ENCODE peak calls at places on chromosomes 13 and 19, in nine cellular contexts. K is stimulated activated CD4-positive, alpha-beta T cell treated with anti-CD3 and anti-CD28 coated beads, Interleukin-1b, Interleukin-23, amount 100 ng/mL, for 48 hours; G is SW480; Q is activated T-cell treated with anti-CD3 and anti-CD28 coated beads for 1 hour; Y is progenitor cell of endocrine pancreas; D is breast epithelium; J is D721Med; B is skeletal muscle cell; X is M059J. H is an unnamed sample.

GRCh38 chr19:1929051-1929742 is 11.8 kb upstream of the CSNK1G2 start:
- DNase-seq in D (peak), X (peak), B (no peak), K (peak), Q (peak), J (peak), G (peak), Y (peak), H (no peak)

GRCh38 chr13:41196620-41197019 is 2.3 kb upstream of the KBTBD7 start:
- DNase-seq in Y (no peak), K (no peak), J (no peak), B (no peak), G (no peak), D (no peak), Q (no peak), X (peak), H (no peak)

GRCh38 chr13:114145256-114145655 is 12.8 kb upstream of the RASA3 start:
- DNase-seq in X (no peak), G (no peak), B (no peak), D (no peak), Q (no peak), K (no peak), Y (no peak), J (no peak), H (no peak)

GRCh38 chr13:99698816-99699099 is 197.5 kb downstream of the TM9SF2 start:
- DNase-seq in J (no peak), Q (no peak), B (no peak), K (no peak), D (no peak), X (no peak), Y (no peak), G (no peak), H (no peak)

GRCh38 chr13:40159736-40160135 is 504.3 kb downstream of the COG6 start:
- DNase-seq in G (no peak), K (no peak), D (no peak), Y (no peak), J (no peak), Q (no peak), B (no peak), X (no peak), H (no peak)

GRCh38 chr13:101291647-101292515 is 124.4 kb downstream of the NALCN start:
- DNase-seq in G (no peak), D (no peak), Y (no peak), B (no peak), K (no peak), X (no peak), Q (no peak), J (no peak), H (no peak)

GRCh38 chr13:45403081-45403480 is 15.1 kb downstream of the SLC25A30 start:
- DNase-seq in B (no peak), D (no peak), X (no peak), Q (no peak), G (no peak), Y (no peak), K (no peak), J (no peak), H (no peak)

GRCh38 chr13:72025836-72026235 is 158.8 kb upstream of the DACH1 start:
- DNase-seq in K (no peak), B (no peak), D (no peak), Y (no peak), X (no peak), G (peak), Q (no peak), J (no peak), H (no peak)

GRCh38 chr19:45676851-45677263 is 8.8 kb downstream of the GIPR start:
- DNase-seq in J (no peak), Q (peak), K (peak), D (peak), G (peak), Y (no peak), X (no peak), B (no peak), H (no peak)

GRCh38 chr19:21838646-21839045 is 2.7 kb upstream of the ZNF43 start:
- DNase-seq in Y (no peak), J (no peak), Q (no peak), G (no peak), K (no peak), B (no peak), X (peak), D (no peak), H (no peak)

GRCh38 chr13:32600891-32601290 is 14.6 kb downstream of the PDS5B start:
- DNase-seq in Q (no peak), G (no peak), D (no peak), Y (no peak), J (no peak), K (no peak), X (no peak), B (no peak), H (no peak)

GRCh38 chr13:94988654-94989053 is 276.3 kb upstream of the SOX21 start:
- DNase-seq in J (no peak), Y (no peak), B (no peak), X (peak), K (no peak), Q (no peak), G (no peak), D (no peak), H (no peak)

GRCh38 chr13:39197645-39198007 is 159.4 kb downstream of the NHLRC3 start:
- DNase-seq in J (no peak), D (no peak), Q (no peak), Y (no peak), K (no peak), B (no peak), G (no peak), X (no peak), H (no peak)

GRCh38 chr19:40799558-40800338 is 757 bp downstream of the EGLN2 start:
- DNase-seq in J (no peak), K (no peak), D (no peak), G (no peak), B (no peak), Q (no peak), X (peak), Y (no peak), H (no peak)

GRCh38 chr13:66635526-66635925 is 594.6 kb downstream of the PCDH9 start:
- DNase-seq in K (no peak), D (no peak), G (no peak), B (peak), J (no peak), Y (no peak), Q (no peak), X (peak), H (peak)

GRCh38 chr19:16002985-16003384 is 54.2 kb downstream of the OR10H4 start:
- DNase-seq in D (no peak), Q (no peak), X (no peak), Y (no peak), G (no peak), K (no peak), J (no peak), B (no peak), H (no peak)

GRCh38 chr13:101529419-101529818 is 76.9 kb downstream of the ITGBL1 start:
- DNase-seq in K (peak), Q (no peak), G (no peak), D (peak), Y (no peak), J (no peak), X (peak), B (peak), H (peak)

GRCh38 chr13:35309711-35310110 is 166.8 kb downstream of the MAB21L1 start:
- DNase-seq in B (no peak), J (no peak), Q (no peak), K (no peak), X (no peak), D (no peak), G (no peak), Y (no peak), H (no peak)

GRCh38 chr19:4583961-4584669 is 24.6 kb upstream of the SEMA6B start:
- DNase-seq in Y (no peak), X (no peak), K (peak), G (peak), Q (no peak), D (no peak), B (no peak), J (no peak), H (no peak)

GRCh38 chr13:23952796-23953195 is 55.5 kb upstream of the C1QTNF9B start:
- DNase-seq in D (no peak), J (no peak), Y (no peak), K (no peak), B (no peak), Q (no peak), X (no peak), G (no peak), H (no peak)

GRCh38 chr19:51551673-51552440 is 19.2 kb upstream of the ZNF175 start:
- DNase-seq in B (no peak), G (no peak), Y (no peak), X (no peak), Q (no peak), J (no peak), D (no peak), K (no peak), H (no peak)

GRCh38 chr19:1324792-1325567 is 39.3 kb downstream of the EFNA2 start:
- DNase-seq in G (peak), Q (peak), D (peak), J (no peak), X (peak), B (peak), Y (no peak), K (peak), H (peak)

GRCh38 chr19:33509774-33510173 is 11.8 kb downstream of the PEPD start:
- DNase-seq in D (no peak), X (no peak), G (no peak), B (no peak), J (no peak), Q (no peak), Y (no peak), K (no peak), H (no peak)

GRCh38 chr13:35475960-35476943 is at the start of gene MAB21L1:
- DNase-seq in B (no peak), K (no peak), J (peak), X (peak), Q (no peak), D (peak), G (no peak), Y (no peak), H (no peak)

GRCh38 chr13:76799696-76800095 is 86.5 kb downstream of the KCTD12 start:
- DNase-seq in B (no peak), Y (no peak), X (peak), K (no peak), J (no peak), G (no peak), D (no peak), Q (no peak), H (no peak)

GRCh38 chr19:7497292-7497691 is 8.5 kb upstream of the PEX11G start:
- DNase-seq in X (no peak), B (no peak), D (no peak), K (no peak), G (no peak), Y (no peak), Q (no peak), J (no peak), H (no peak)

GRCh38 chr19:10503002-10503789 is at the start of gene KEAP1:
- DNase-seq in Y (no peak), D (peak), B (no peak), J (no peak), G (peak), X (peak), Q (no peak), K (peak), H (no peak)

GRCh38 chr13:75801388-75801787 is 165.3 kb downstream of the LMO7 start:
- DNase-seq in J (no peak), K (no peak), B (no peak), G (no peak), D (no peak), Y (no peak), X (no peak), Q (no peak), H (no peak)

GRCh38 chr19:30879225-30879624 is 470.0 kb downstream of the TSHZ3 start:
- DNase-seq in X (no peak), Y (no peak), K (no peak), J (no peak), G (no peak), Q (no peak), D (no peak), B (no peak), H (no peak)

GRCh38 chr19:57317503-57317902 is 2.8 kb upstream of the ZNF543 start:
- DNase-seq in J (no peak), Q (no peak), D (no peak), K (no peak), X (no peak), Y (no peak), G (no peak), B (no peak), H (no peak)

GRCh38 chr13:60267498-60268202 is 103.9 kb upstream of the DIAPH3 start:
- DNase-seq in Y (no peak), J (no peak), D (no peak), Q (no peak), B (no peak), G (peak), X (no peak), K (peak), H (no peak)